ENCODE peak calls at places on chromosome 19, in seven cellular contexts. C is pancreas, B is DND-41, J is HFF-Myc, Q is Peyer's patch, G is neural progenitor cell, U is IMR-90. M is an unnamed sample.

GRCh38 chr19:32010071-32010470 is 335.3 kb upstream of the ZNF507 start:
- DNase-seq in U (no peak), B (no peak), C (no peak), J (no peak), Q (no peak), G (no peak), M (no peak)

GRCh38 chr19:28794301-28794700 is 418.6 kb downstream of the UQCRFS1 start:
- DNase-seq in U (no peak), J (no peak), C (no peak), B (no peak), Q (no peak), G (no peak), M (no peak)

GRCh38 chr19:4988770-4989251 is 19.9 kb downstream of the KDM4B start:
- DNase-seq in J (no peak), C (no peak), G (no peak), B (no peak), Q (no peak), U (peak), M (no peak)

GRCh38 chr19:44684892-44685847 is 13.8 kb upstream of the CEACAM16 start:
- DNase-seq in U (peak), C (no peak), B (peak), G (peak), Q (no peak), J (peak), M (no peak)

GRCh38 chr19:36081385-36081784 is 26.7 kb downstream of the WDR62 start:
- DNase-seq in C (no peak), B (no peak), J (no peak), U (peak), G (no peak), Q (no peak), M (no peak)

GRCh38 chr19:35615036-35615435 is 2.5 kb downstream of the HAUS5 start:
- DNase-seq in J (no peak), B (no peak), Q (no peak), C (no peak), G (no peak), U (no peak), M (no peak)

GRCh38 chr19:17001603-17002183 is 24.9 kb downstream of the CPAMD8 start:
- DNase-seq in G (no peak), U (no peak), Q (peak), C (no peak), J (no peak), B (peak), M (no peak)

GRCh38 chr19:21474671-21475181 is 30.7 kb upstream of the ZNF429 start:
- DNase-seq in U (peak), B (no peak), G (peak), J (no peak), Q (peak), C (peak), M (peak)

GRCh38 chr19:1245884-1246816 is 2.2 kb upstream of the MIDN start:
- DNase-seq in B (no peak), C (peak), Q (no peak), G (peak), U (no peak), J (no peak), M (no peak)

GRCh38 chr19:17402982-17403855 is 2.2 kb downstream of the BST2 start:
- DNase-seq in Q (peak), G (peak), B (peak), J (no peak), C (no peak), U (no peak), M (peak)

GRCh38 chr19:858868-859843 is at the start of gene CFD:
- DNase-seq in G (no peak), Q (no peak), J (no peak), U (no peak), C (peak), B (no peak), M (no peak)

GRCh38 chr19:52659013-52659412 is 20.9 kb upstream of the ZNF83 start:
- DNase-seq in J (no peak), C (no peak), B (no peak), Q (no peak), U (no peak), G (no peak), M (no peak)

GRCh38 chr19:29273000-29273691 is 60.2 kb upstream of the UQCRFS1 start:
- DNase-seq in C (no peak), J (no peak), Q (no peak), G (no peak), B (no peak), U (no peak), M (no peak)

GRCh38 chr19:51513968-51514367 is 12.4 kb upstream of the SIGLEC12 start:
- DNase-seq in G (no peak), J (no peak), Q (no peak), C (no peak), B (no peak), U (no peak), M (no peak)

GRCh38 chr19:38276942-38277517 is 12.7 kb downstream of the SPINT2 start:
- DNase-seq in J (no peak), G (no peak), U (no peak), C (no peak), Q (no peak), B (no peak), M (no peak)

GRCh38 chr19:53670345-53670744 is 38.5 kb downstream of the DPRX start:
- DNase-seq in B (no peak), J (no peak), Q (no peak), G (no peak), U (no peak), C (no peak), M (no peak)

GRCh38 chr19:53671621-53672111 is 39.9 kb downstream of the DPRX start:
- DNase-seq in J (no peak), B (no peak), G (no peak), U (no peak), Q (no peak), C (no peak), M (no peak)
- TF ChIP-seq CTCF in J (no peak), B (no peak), G (no peak), U (no peak), Q (no peak), C (no peak), M (no peak)

GRCh38 chr19:23474172-23474571 is 78.9 kb upstream of the ZNF91 start:
- DNase-seq in U (no peak), G (no peak), C (no peak), B (no peak), Q (no peak), J (no peak), M (no peak)
- TF ChIP-seq CTCF in U (no peak), G (no peak), C (no peak), B (no peak), Q (no peak), J (no peak), M (no peak)

GRCh38 chr19:58227964-58228583 is 640 bp upstream of the ZNF544 start:
- DNase-seq in B (no peak), G (peak), C (no peak), J (no peak), Q (no peak), U (no peak), M (no peak)

GRCh38 chr19:58229255-58229639 is 533 bp downstream of the ZNF544 start:
- DNase-seq in G (peak), Q (no peak), C (no peak), U (peak), B (peak), J (no peak), M (peak)

GRCh38 chr19:58228584-58229254 is at the start of gene ZNF544:
- DNase-seq in B (peak), Q (peak), J (peak), U (peak), G (peak), C (peak), M (peak)
- TF ChIP-seq CTCF in B (peak), Q (no peak), J (peak), U (peak), G (peak), C (no peak), M (no peak)

GRCh38 chr19:13033819-13034611 is 38.7 kb downstream of the NFIX start:
- DNase-seq in B (peak), J (no peak), Q (peak), C (peak), U (peak), G (peak), M (peak)
- TF ChIP-seq CTCF in B (peak), J (peak), Q (peak), C (peak), U (peak), G (peak), M (peak)

DNA sequence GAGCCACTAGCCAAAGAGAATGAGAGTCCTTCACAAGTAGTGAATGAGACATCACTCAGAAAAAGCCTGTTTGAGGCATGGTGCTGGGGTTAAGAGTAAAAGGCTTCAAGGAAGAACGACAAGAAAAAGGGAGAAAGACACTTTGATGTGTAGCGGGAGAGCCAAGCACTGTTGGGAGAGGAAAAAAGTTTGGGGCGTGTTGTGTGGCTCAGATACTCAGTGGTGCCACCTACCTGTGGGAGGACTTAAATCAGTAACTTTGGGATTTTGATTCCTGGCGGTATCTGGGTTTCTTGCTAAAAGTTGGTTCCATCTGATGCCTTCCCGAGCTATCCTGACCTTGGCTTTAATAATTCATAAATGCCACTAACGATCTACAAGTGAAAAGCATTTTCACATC is 12.3 kb downstream of the ELSPBP1 start:
- DNase-seq in B (peak), G (no peak), U (no peak), C (no peak), Q (no peak), J (no peak), M (peak)
- TF ChIP-seq CTCF in B (peak), G (peak), U (no peak), C (no peak), Q (no peak), J (peak), M (peak)

DNA sequence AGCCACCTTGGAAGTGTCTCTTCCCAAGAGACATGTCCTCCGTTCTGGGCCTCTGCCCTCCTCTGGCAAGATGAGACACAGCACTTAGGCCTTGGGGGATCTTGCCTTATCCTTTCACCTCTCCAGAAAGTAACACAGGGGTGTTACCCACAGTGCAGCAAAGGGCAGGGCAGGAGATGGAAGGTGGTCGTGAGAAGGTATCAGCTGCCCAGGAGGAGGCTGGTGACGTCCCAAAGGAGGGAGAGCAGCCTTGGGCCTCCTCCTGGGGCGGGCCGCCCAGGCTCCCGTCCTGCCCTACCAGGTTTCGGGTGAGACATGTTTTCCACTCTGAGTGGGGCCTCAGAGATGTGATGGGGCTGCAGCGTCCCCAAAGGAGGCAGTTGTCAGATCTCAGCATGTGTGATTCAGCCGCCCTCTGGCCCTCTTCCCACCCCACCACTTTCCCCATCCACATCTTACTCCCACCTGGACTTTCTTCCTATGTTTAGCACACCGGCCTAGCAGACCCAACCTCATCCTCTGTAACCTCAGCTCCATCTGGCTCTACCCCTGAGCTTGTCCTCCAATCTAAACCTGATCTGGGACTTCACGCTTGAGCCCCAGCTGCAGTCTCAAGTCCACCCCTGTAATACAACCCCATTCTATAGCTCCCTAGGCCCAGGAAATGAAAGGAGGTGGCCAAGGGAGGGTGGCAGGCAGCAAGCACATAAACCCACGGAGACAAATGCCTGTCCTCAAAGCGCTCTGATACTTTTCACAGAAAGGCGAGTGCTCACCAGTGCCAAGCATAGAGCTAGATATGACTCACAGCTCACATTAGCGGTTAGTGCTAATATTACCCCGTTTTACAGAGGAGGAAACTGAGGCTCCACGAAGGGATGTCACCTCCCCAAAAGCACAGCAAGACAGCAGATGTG is 9.3 kb downstream of the POU2F2 start:
- DNase-seq in C (no peak), B (no peak), J (no peak), U (no peak), Q (no peak), G (no peak), M (peak)
- TF ChIP-seq CTCF in C (no peak), B (no peak), J (peak), U (no peak), Q (no peak), G (no peak), M (peak)

DNA sequence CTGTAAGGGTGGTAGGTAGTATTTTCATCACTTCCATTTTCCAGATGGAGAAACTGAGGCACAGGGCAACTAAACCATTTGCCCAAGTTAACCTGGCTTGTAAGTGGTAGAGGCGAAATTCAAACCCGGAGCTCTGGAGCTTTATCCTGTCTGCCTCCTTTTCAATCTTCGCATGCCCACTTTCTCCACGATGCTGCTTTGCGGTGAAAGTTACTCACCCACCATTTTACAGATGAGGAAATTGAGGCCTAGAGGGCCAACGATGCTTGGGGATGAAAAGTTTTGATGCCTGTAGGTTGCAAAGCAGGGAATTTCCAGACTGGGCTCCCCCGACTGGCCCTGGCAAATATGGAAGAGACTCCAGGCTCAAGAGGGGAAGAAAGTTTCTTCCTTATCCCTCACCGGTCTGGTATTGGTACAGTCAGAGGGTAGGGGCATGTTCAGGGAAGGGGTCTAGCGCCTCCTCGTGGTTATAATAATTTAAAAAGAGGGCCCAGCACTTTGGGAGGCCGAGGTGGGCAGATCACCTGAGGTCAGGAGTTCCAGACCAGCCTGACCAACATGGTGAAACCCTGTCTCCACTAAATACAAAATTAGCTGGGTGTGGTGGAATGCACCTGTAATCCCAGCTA is 1.9 kb upstream of the SH2D3A start:
- DNase-seq in B (no peak), J (no peak), Q (no peak), C (no peak), G (peak), U (peak), M (peak)
- TF ChIP-seq CTCF in B (no peak), J (peak), Q (peak), C (no peak), G (peak), U (peak), M (peak)

GRCh38 chr19:2625434-2625833 is 77.1 kb downstream of the GNG7 start:
- DNase-seq in B (no peak), U (no peak), C (no peak), J (no peak), G (no peak), Q (peak), M (no peak)

GRCh38 chr19:2627855-2628254 is 74.6 kb downstream of the GNG7 start:
- DNase-seq in U (peak), C (no peak), B (no peak), G (no peak), J (no peak), Q (no peak), M (no peak)

GRCh38 chr19:2623743-2624142 is 78.8 kb downstream of the GNG7 start:
- DNase-seq in J (no peak), C (no peak), G (no peak), U (no peak), Q (peak), B (no peak), M (peak)

GRCh38 chr19:2627319-2627829 is 75.1 kb downstream of the GNG7 start:
- DNase-seq in G (no peak), U (peak), Q (peak), J (peak), C (peak), B (peak), M (peak)

DNA sequence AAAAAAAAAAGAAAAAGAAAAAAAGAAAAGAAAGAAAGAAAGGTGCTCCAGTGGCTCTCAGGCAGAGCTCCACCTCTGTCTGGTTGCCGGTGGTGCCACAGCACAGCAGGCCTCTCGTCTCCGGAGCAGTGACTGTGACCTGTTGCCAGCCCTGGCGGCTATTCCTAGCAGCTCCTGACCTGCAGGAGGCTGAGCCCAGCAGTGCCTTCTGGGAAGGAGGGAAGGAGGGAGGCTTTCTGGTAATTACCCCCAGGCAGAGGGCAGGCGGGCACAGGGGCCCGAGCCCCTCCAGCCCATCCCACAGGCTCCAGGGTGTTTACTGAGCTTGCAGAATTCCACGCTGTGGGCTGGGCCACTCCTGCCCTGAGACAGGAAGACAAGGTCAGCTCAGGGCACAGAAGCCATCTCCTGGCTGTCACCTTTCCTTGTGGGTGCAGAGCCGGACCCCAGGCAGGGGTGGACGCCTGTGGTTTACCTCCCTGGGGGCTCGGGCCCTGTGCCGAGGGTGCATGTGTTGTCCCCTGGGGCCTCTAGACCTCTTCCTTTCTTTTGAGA is 77.9 kb downstream of the GNG7 start:
- DNase-seq in C (peak), J (no peak), G (peak), B (no peak), U (no peak), Q (peak), M (peak)
- TF ChIP-seq CTCF in C (no peak), J (no peak), G (peak), B (no peak), U (no peak), Q (peak), M (no peak)

M was measured in OCI-LY7.